ENCODE peak calls at places on chromosome 22, in four cellular contexts. One of them, this sample, is unnamed. For H3K4me1, the result is how much of the 10 kb centered on the place peaks cover.

GRCh38 chr22:25710501-25710900 is 31.5 kb upstream of the MYO18B start:
- DNase-seq in heart left ventricle: no peak
- DNase-seq in GM23248: no peak
- DNase-seq in A673: no peak
- DNase-seq in this sample: no peak

GRCh38 chr22:22573047-22573889 is 14.2 kb upstream of the PRAME start:
- DNase-seq in heart left ventricle: no peak
- DNase-seq in GM23248: no peak
- DNase-seq in A673: no peak
- DNase-seq in this sample: no peak

GRCh38 chr22:27206001-27206746 is 548.8 kb downstream of the MIAT start:
- DNase-seq in heart left ventricle: no peak
- DNase-seq in GM23248: peak
- DNase-seq in A673: no peak
- DNase-seq in this sample: no peak

GRCh38 chr22:18056802-18057474 is 20.9 kb upstream of the PEX26 start:
- DNase-seq in heart left ventricle: no peak
- DNase-seq in GM23248: peak
- DNase-seq in A673: no peak
- DNase-seq in this sample: no peak

GRCh38 chr22:19680287-19680881 is 33.9 kb upstream of the SEPTIN5 start:
- DNase-seq in heart left ventricle: no peak
- DNase-seq in GM23248: no peak
- DNase-seq in A673: no peak
- DNase-seq in this sample: no peak

GRCh38 chr22:40578171-40578570 is 58.3 kb downstream of the MRTFA start:
- DNase-seq in heart left ventricle: no peak
- DNase-seq in GM23248: no peak
- DNase-seq in A673: no peak
- DNase-seq in this sample: no peak

GRCh38 chr22:18024276-18024939 is at the start of gene MICAL3:
- DNase-seq in heart left ventricle: peak
- DNase-seq in GM23248: peak
- DNase-seq in A673: peak
- DNase-seq in this sample: peak

GRCh38 chr22:40302149-40302548 is 44.2 kb upstream of the ADSL start:
- DNase-seq in heart left ventricle: no peak
- DNase-seq in GM23248: no peak
- DNase-seq in A673: no peak
- DNase-seq in this sample: no peak

GRCh38 chr22:25193130-25193529 is 6.5 kb upstream of the CRYBB3 start:
- DNase-seq in heart left ventricle: no peak
- DNase-seq in GM23248: no peak
- DNase-seq in A673: no peak
- DNase-seq in this sample: no peak

GRCh38 chr22:36584666-36585065 is 55.7 kb upstream of the EIF3D start:
- DNase-seq in heart left ventricle: no peak
- DNase-seq in GM23248: no peak
- DNase-seq in A673: no peak
- DNase-seq in this sample: no peak

GRCh38 chr22:41513391-41513790 is 30.9 kb downstream of the POLR3H start:
- DNase-seq in heart left ventricle: no peak
- DNase-seq in GM23248: no peak
- DNase-seq in A673: no peak
- DNase-seq in this sample: no peak

GRCh38 chr22:19991645-19992451 is 24.8 kb downstream of the ARVCF start:
- DNase-seq in heart left ventricle: no peak
- DNase-seq in GM23248: no peak
- DNase-seq in A673: no peak
- DNase-seq in this sample: no peak

DNA sequence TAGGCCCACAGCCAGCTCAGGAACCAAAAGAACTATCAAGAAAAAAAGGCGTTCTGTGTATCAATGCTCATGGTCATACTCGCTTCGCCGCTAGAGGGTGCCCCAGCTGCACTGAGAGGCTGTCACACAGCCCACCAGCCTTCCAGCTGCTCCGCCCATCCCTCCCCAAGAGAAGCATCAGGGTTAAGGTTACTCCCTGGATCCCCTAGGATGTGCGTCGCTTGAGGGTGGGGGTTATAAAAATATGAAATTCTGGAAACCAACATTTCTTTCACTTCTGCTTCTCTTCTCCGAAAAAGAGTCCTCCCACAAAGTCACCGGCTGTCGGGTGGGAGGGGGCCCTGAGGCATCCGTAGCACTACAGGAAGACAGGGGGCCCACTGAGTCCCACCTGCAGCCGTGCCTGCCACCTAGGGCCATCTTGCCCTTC is 1.7 kb downstream of the CBX6 start:
- DNase-seq in heart left ventricle: peak
- DNase-seq in GM23248: peak
- DNase-seq in A673: peak
- DNase-seq in this sample: peak
- H3K4me3 ChIP-seq in heart left ventricle: peak
- H3K4me3 ChIP-seq in GM23248: peak
- H3K4me3 ChIP-seq in A673: peak
- H3K4me3 ChIP-seq in this sample: peak

GRCh38 chr22:50398698-50399648 is 55.8 kb downstream of the PPP6R2 start:
- DNase-seq in heart left ventricle: no peak
- DNase-seq in GM23248: no peak
- DNase-seq in A673: no peak
- DNase-seq in this sample: no peak
- H3K27ac ChIP-seq in heart left ventricle: no peak
- H3K27ac ChIP-seq in GM23248: no peak
- H3K27ac ChIP-seq in A673: peak
- H3K27ac ChIP-seq in this sample: peak

DNA sequence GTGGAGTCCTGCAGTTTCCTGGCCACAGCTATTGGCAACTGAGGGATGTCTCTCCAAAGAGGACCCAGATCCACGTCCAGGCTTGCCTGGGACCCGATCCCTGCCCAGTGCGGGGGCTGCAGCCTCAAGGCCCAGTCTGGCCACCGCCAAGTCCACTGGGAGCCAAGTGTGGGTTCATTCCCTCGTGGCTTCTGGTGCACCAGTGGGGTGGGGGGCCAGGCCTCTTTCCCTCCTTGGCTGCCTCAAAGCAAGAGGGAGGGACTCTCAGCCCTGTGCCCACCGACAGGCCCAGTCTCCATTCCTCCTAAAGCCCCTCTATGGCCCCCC is 13.3 kb upstream of the PIM3 start:
- DNase-seq in heart left ventricle: no peak
- DNase-seq in GM23248: no peak
- DNase-seq in A673: no peak
- DNase-seq in this sample: no peak
- H3K4me1 ChIP-seq in heart left ventricle: under half
- H3K4me1 ChIP-seq in GM23248: under half
- H3K4me1 ChIP-seq in A673: under half
- H3K4me1 ChIP-seq in this sample: under half

DNA sequence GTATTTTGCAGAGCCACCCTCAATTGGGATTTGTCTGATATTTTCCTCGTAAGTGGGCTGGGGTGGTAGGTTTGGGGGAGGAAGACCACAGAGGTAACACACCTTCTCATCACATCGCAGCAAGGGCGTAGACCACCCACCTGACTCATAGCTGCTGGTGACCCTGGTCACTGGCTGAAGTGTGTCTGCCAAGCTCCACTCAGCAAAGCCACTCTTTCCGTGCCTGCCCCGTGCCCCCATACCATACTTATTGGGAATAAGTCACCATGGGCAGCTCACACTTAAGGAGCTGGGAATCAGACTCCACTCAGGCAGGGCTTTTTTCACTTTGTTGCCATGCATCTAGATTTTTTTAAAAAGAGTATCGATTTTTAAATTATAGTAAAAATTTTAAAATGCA is 111.6 kb downstream of the PHF21B start:
- DNase-seq in heart left ventricle: no peak
- DNase-seq in GM23248: no peak
- DNase-seq in A673: no peak
- DNase-seq in this sample: no peak
- H3K4me3 ChIP-seq in heart left ventricle: no peak
- H3K4me3 ChIP-seq in GM23248: no peak
- H3K4me3 ChIP-seq in A673: no peak
- H3K4me3 ChIP-seq in this sample: no peak

GRCh38 chr22:29343313-29343805 is 27.9 kb upstream of the RASL10A start:
- DNase-seq in heart left ventricle: peak
- DNase-seq in GM23248: peak
- DNase-seq in A673: no peak
- DNase-seq in this sample: peak
- H3K27ac ChIP-seq in heart left ventricle: peak
- H3K27ac ChIP-seq in GM23248: peak
- H3K27ac ChIP-seq in A673: no peak
- H3K27ac ChIP-seq in this sample: peak

DNA sequence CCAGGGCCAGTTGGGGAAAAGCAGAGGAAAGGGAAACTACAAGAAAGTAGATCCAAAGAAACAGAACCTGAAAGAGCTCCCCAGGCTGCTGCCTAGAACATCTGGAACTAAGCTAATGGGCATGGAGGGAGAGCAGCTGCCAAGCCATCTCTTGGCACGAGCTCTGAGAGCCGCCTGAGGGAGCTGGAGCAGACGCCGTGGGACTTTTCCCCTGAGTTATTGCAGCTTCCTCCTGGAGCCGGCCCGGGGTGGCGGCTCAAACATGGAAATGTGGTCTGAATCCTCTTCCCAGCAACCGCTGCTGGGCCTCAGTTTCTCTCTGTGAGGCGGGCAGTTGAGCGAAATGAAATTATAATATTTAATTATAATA is 41.8 kb downstream of the LIF start:
- DNase-seq in heart left ventricle: no peak
- DNase-seq in GM23248: peak
- DNase-seq in A673: peak
- DNase-seq in this sample: no peak
- H3K4me1 ChIP-seq in heart left ventricle: half or more
- H3K4me1 ChIP-seq in GM23248: half or more
- H3K4me1 ChIP-seq in A673: under half
- H3K4me1 ChIP-seq in this sample: under half

GRCh38 chr22:29744902-29745301 is 21.9 kb downstream of the ZMAT5 start:
- DNase-seq in heart left ventricle: no peak
- DNase-seq in GM23248: peak
- DNase-seq in A673: peak
- DNase-seq in this sample: no peak
- H3K4me3 ChIP-seq in heart left ventricle: no peak
- H3K4me3 ChIP-seq in GM23248: no peak
- H3K4me3 ChIP-seq in A673: no peak
- H3K4me3 ChIP-seq in this sample: no peak